ENCODE peak calls at places on chromosomes 3 and 15, in nine cellular contexts. E is NCI-H1048; S is GM23248; H is activated T-cell treated with anti-CD3 and anti-CD28 coated beads for 1 hour; A is Karpas-422; U is stimulated activated CD4-positive, alpha-beta T cell treated with anti-CD3 and anti-CD28 coated beads, TNF-alpha, amount 100 ng/mL, for 4 hours; X is fibroblast of lung; K is stimulated activated CD8-positive, alpha-beta memory T cell treated with anti-CD3 and anti-CD28 coated beads, Interleukin-15, amount 100 ng/mL, for 24 hours; T is fibroblast of pulmonary artery. W is an unnamed sample.
A peak's percentile ranks its signal among the peaks of the same experiment; 100 is the strongest.

GRCh38 chr15:40594429-40594836 is 384 bp downstream of the KNL1 start:
- DNase-seq in E (no peak), S (peak; percentile 82), H (peak; percentile 11), A (peak; percentile 86), U (no peak), X (peak; percentile 44), K (no peak), T (peak; percentile 43), W (no peak)

GRCh38 chr15:69971771-69972170 is 125.9 kb downstream of the TLE3 start:
- DNase-seq in E (no peak), S (no peak), H (no peak), A (no peak), U (no peak), X (no peak), K (no peak), T (no peak), W (no peak)

GRCh38 chr3:107065094-107065861 is 312.0 kb upstream of the CCDC54 start:
- DNase-seq in E (no peak), S (peak; percentile 49), H (no peak), A (no peak), U (no peak), X (peak; percentile 37), K (no peak), T (peak; percentile 7), W (no peak)

GRCh38 chr15:95620934-95621579 is 709.4 kb upstream of the NR2F2 start:
- DNase-seq in E (no peak), S (peak; percentile 47), H (no peak), A (no peak), U (no peak), X (peak; percentile 10), K (no peak), T (peak; percentile 72), W (no peak)

GRCh38 chr3:3778641-3779270 is 20.5 kb upstream of the LRRN1 start:
- DNase-seq in E (no peak), S (no peak), H (no peak), A (no peak), U (no peak), X (peak; percentile 82), K (no peak), T (no peak), W (no peak)

GRCh38 chr15:99103279-99103678 is 1.6 kb upstream of the SYNM start:
- DNase-seq in E (no peak), S (no peak), H (no peak), A (no peak), U (no peak), X (no peak), K (no peak), T (no peak), W (no peak)

GRCh38 chr3:52396011-52396906 is 48.6 kb downstream of the SEMA3G start:
- DNase-seq in E (no peak), S (no peak), H (no peak), A (no peak), U (no peak), X (no peak), K (no peak), T (no peak), W (no peak)

GRCh38 chr3:64740232-64740631 is 52.4 kb upstream of the ADAMTS9 start:
- DNase-seq in E (no peak), S (peak; percentile 35), H (no peak), A (no peak), U (no peak), X (peak; percentile 36), K (no peak), T (peak; percentile 58), W (no peak)

GRCh38 chr3:179309225-179310109 is 13.4 kb upstream of the ZNF639 start:
- DNase-seq in E (no peak), S (no peak), H (no peak), A (peak; percentile 35), U (no peak), X (no peak), K (no peak), T (no peak), W (no peak)

GRCh38 chr3:184320099-184320445 is 5.7 kb downstream of the EIF4G1 start:
- DNase-seq in E (no peak), S (peak; percentile 99), H (peak; percentile 30), A (no peak), U (no peak), X (peak; percentile 96), K (no peak), T (peak; percentile 96), W (no peak)

GRCh38 chr3:23455084-23455483 is 252.0 kb downstream of the UBE2E2 start:
- DNase-seq in E (no peak), S (peak; percentile 86), H (no peak), A (no peak), U (no peak), X (peak; percentile 87), K (no peak), T (peak; percentile 87), W (no peak)

GRCh38 chr15:60555291-60555690 is 76.3 kb upstream of the ICE2 start:
- DNase-seq in E (no peak), S (no peak), H (no peak), A (no peak), U (no peak), X (no peak), K (no peak), T (no peak), W (no peak)

GRCh38 chr3:111692593-111693552 is 97.7 kb upstream of the ZBED2 start:
- DNase-seq in E (no peak), S (no peak), H (no peak), A (peak; percentile 49), U (no peak), X (peak; percentile 39), K (no peak), T (no peak), W (no peak)

GRCh38 chr3:161393803-161394202 is 22.5 kb upstream of the SPTSSB start:
- DNase-seq in E (no peak), S (no peak), H (no peak), A (no peak), U (no peak), X (no peak), K (no peak), T (no peak), W (no peak)

GRCh38 chr15:71547066-71547465 is 263.3 kb upstream of the NR2E3 start:
- DNase-seq in E (no peak), S (no peak), H (no peak), A (no peak), U (no peak), X (no peak), K (no peak), T (no peak), W (no peak)